ENCODE peak calls at places on chromosome 12, in seven cellular contexts. H, M, K, T, Z, D and U are unnamed samples.

GRCh38 chr12:9721394-9722092 is 11.4 kb downstream of the CLECL1 start:
- DNase-seq in M (no peak), H (no peak), K (no peak), T (peak; percentile 28), D (no peak), Z (no peak), U (no peak)

GRCh38 chr12:51323966-51324895 is at the start of gene BIN2:
- DNase-seq in T (no peak), K (no peak), Z (peak; percentile 56), M (peak; percentile 82), H (no peak), D (no peak), U (no peak)

GRCh38 chr12:94779520-94779919 is 129.2 kb upstream of the TMCC3 start:
- DNase-seq in D (no peak), M (no peak), Z (no peak), K (no peak), H (no peak), T (peak; percentile 58), U (no peak)

GRCh38 chr12:123519151-123520001 is 14.1 kb downstream of the RILPL1 start:
- DNase-seq in H (peak; percentile 48), D (peak; percentile 37), Z (peak; percentile 75), M (no peak), K (peak; percentile 38), T (peak; percentile 94), U (peak; percentile 9)

GRCh38 chr12:124385219-124385969 is 90.5 kb downstream of the RFLNA start:
- DNase-seq in M (no peak), T (peak; percentile 64), H (no peak), Z (no peak), K (no peak), D (no peak), U (no peak)

GRCh38 chr12:87254371-87255030 is 774.7 kb downstream of the C12orf50 start:
- DNase-seq in H (no peak), K (no peak), Z (no peak), T (no peak), D (no peak), M (no peak), U (no peak)

GRCh38 chr12:52531563-52532300 is 11.5 kb upstream of the KRT5 start:
- DNase-seq in Z (no peak), H (no peak), T (no peak), M (no peak), K (no peak), D (no peak), U (no peak)

GRCh38 chr12:4664111-4664510 is 15.2 kb downstream of the NDUFA9 start:
- DNase-seq in K (no peak), T (peak; percentile 75), Z (no peak), M (no peak), D (no peak), H (no peak), U (no peak)

GRCh38 chr12:11553871-11554533 is 95.5 kb upstream of the ETV6 start:
- DNase-seq in K (peak; percentile 88), D (no peak), H (no peak), M (no peak), Z (no peak), T (peak; percentile 71), U (peak; percentile 30)

GRCh38 chr12:93784339-93785086 is 107.3 kb downstream of the CRADD start:
- DNase-seq in D (no peak), K (no peak), Z (peak; percentile 30), T (peak; percentile 69), H (no peak), M (no peak), U (no peak)

GRCh38 chr12:118064608-118065007 is 3.6 kb upstream of the WSB2 start:
- DNase-seq in K (peak; percentile 67), D (no peak), Z (no peak), M (no peak), T (no peak), H (no peak), U (no peak)

GRCh38 chr12:12975322-12976077 is 23.5 kb upstream of the GPRC5D start:
- DNase-seq in T (peak; percentile 65), H (no peak), D (no peak), K (peak; percentile 76), M (no peak), Z (no peak), U (peak; percentile 70)

GRCh38 chr12:67276469-67276868 is 7.3 kb downstream of the CAND1 start:
- DNase-seq in D (no peak), M (no peak), K (no peak), Z (no peak), H (no peak), T (no peak), U (no peak)

GRCh38 chr12:121009744-121010143 is 6.5 kb downstream of the C12orf43 start:
- DNase-seq in D (no peak), T (peak; percentile 71), K (peak; percentile 76), M (no peak), Z (no peak), H (no peak), U (no peak)

GRCh38 chr12:49983892-49984291 is 11.1 kb downstream of the AQP6 start:
- DNase-seq in T (peak; percentile 74), K (no peak), M (no peak), D (no peak), H (no peak), Z (no peak), U (no peak)

GRCh38 chr12:6703631-6704030 is 3.0 kb upstream of the PIANP start:
- DNase-seq in K (peak; percentile 69), T (no peak), M (no peak), H (no peak), D (no peak), Z (no peak), U (no peak)

GRCh38 chr12:80262372-80263170 is 163.2 kb downstream of the OTOGL start:
- DNase-seq in Z (no peak), D (no peak), H (no peak), K (no peak), M (no peak), T (peak; percentile 94), U (no peak)

GRCh38 chr12:65098364-65098763 is 22.7 kb downstream of the WIF1 start:
- DNase-seq in K (no peak), H (no peak), D (no peak), T (no peak), Z (no peak), M (no peak), U (no peak)

GRCh38 chr12:119182701-119183493 is 4.2 kb downstream of the HSPB8 start:
- DNase-seq in T (peak; percentile 96), D (no peak), K (no peak), H (no peak), Z (no peak), M (no peak), U (no peak)

GRCh38 chr12:27342551-27342950 is 9.9 kb downstream of the BMAL2 start:
- DNase-seq in Z (no peak), T (peak; percentile 49), D (no peak), M (no peak), K (no peak), H (no peak), U (no peak)

GRCh38 chr12:32214723-32215122 is 108.1 kb downstream of the BICD1 start:
- DNase-seq in T (no peak), K (no peak), M (no peak), H (no peak), Z (no peak), D (no peak), U (no peak)